ENCODE peak calls at places on chromosomes 11 and 22, in six cellular contexts. Y, S, Z, T, G and H are unnamed samples.

GRCh38 chr11:108496643-108497256 is 1.4 kb downstream of the POGLUT3 start:
- DNase-seq in Y (no peak), S (no peak), Z (no peak), T (no peak), G (no peak), H (peak; percentile 31)

GRCh38 chr11:70503878-70504240 is 105.5 kb downstream of the CTTN start:
- DNase-seq in Y (no peak), S (no peak), Z (no peak), T (peak; percentile 26), G (no peak), H (no peak)

GRCh38 chr11:117333921-117334320 is 6.3 kb downstream of the CEP164 start:
- DNase-seq in Y (no peak), S (no peak), Z (no peak), T (no peak), G (no peak), H (no peak)

GRCh38 chr22:39928556-39929401 is 27.9 kb downstream of the GRAP2 start:
- DNase-seq in Y (no peak), S (no peak), Z (no peak), T (no peak), G (no peak), H (no peak)

GRCh38 chr11:75403983-75404658 is 4.8 kb downstream of the RPS3 start:
- DNase-seq in Y (no peak), S (no peak), Z (no peak), T (no peak), G (no peak), H (no peak)

GRCh38 chr11:66183581-66184048 is 84.8 kb upstream of the RAB1B start:
- DNase-seq in Y (peak; percentile 62), S (no peak), Z (no peak), T (no peak), G (no peak), H (no peak)

GRCh38 chr22:29555065-29555644 is 1.6 kb upstream of the THOC5 start:
- DNase-seq in Y (no peak), S (no peak), Z (no peak), T (no peak), G (no peak), H (peak; percentile 18)

GRCh38 chr11:113562981-113563461 is 87.8 kb upstream of the DRD2 start:
- DNase-seq in Y (no peak), S (no peak), Z (no peak), T (no peak), G (no peak), H (no peak)

GRCh38 chr22:47071812-47072641 is 309.6 kb downstream of the TBC1D22A start:
- DNase-seq in Y (no peak), S (no peak), Z (no peak), T (no peak), G (no peak), H (no peak)

GRCh38 chr11:66676931-66677598 is 622 bp downstream of the RBM4B start:
- DNase-seq in Y (no peak), S (no peak), Z (no peak), T (no peak), G (no peak), H (peak; percentile 13)

GRCh38 chr11:125207866-125208425 is 43.4 kb downstream of the PKNOX2 start:
- DNase-seq in Y (no peak), S (no peak), Z (no peak), T (no peak), G (no peak), H (peak; percentile 60)

GRCh38 chr11:76854709-76855108 is 6.0 kb upstream of the ACER3 start:
- DNase-seq in Y (no peak), S (no peak), Z (no peak), T (no peak), G (no peak), H (no peak)

GRCh38 chr22:44807232-44807631 is 54.9 kb downstream of the ARHGAP8 start:
- DNase-seq in Y (no peak), S (no peak), Z (no peak), T (no peak), G (no peak), H (no peak)

GRCh38 chr11:115764172-115764571 is 260.0 kb upstream of the CADM1 start:
- DNase-seq in Y (no peak), S (no peak), Z (no peak), T (no peak), G (no peak), H (no peak)

GRCh38 chr11:102914238-102915043 is 39.7 kb upstream of the MMP12 start:
- DNase-seq in Y (peak; percentile 23), S (peak; percentile 19), Z (no peak), T (no peak), G (peak; percentile 4), H (peak; percentile 56)

GRCh38 chr11:103844327-103845215 is 191.9 kb upstream of the DDI1 start:
- DNase-seq in Y (no peak), S (no peak), Z (peak; percentile 30), T (no peak), G (no peak), H (no peak)

GRCh38 chr11:126346586-126346940 is 8.9 kb upstream of the ST3GAL4 start:
- DNase-seq in Y (no peak), S (no peak), Z (no peak), T (no peak), G (no peak), H (no peak)

GRCh38 chr22:19637405-19638281 is 76.7 kb upstream of the SEPTIN5 start:
- DNase-seq in Y (no peak), S (no peak), Z (no peak), T (no peak), G (no peak), H (no peak)

GRCh38 chr11:10584071-10584501 is 15.6 kb upstream of the LYVE1 start:
- DNase-seq in Y (no peak), S (no peak), Z (no peak), T (no peak), G (no peak), H (peak; percentile 75)

GRCh38 chr11:3994030-3994640 is 100.5 kb upstream of the RRM1 start:
- DNase-seq in Y (peak; percentile 40), S (no peak), Z (no peak), T (peak; percentile 27), G (peak; percentile 9), H (peak; percentile 16)

GRCh38 chr22:21074092-21074715 is 28.5 kb downstream of the LRRC74B start:
- DNase-seq in Y (peak; percentile 9), S (no peak), Z (no peak), T (peak; percentile 42), G (no peak), H (peak; percentile 83)

GRCh38 chr22:47757741-47758140 is 995.3 kb downstream of the TBC1D22A start:
- DNase-seq in Y (no peak), S (no peak), Z (no peak), T (no peak), G (no peak), H (no peak)

GRCh38 chr22:33163815-33164214 is 105.6 kb upstream of the SYN3 start:
- DNase-seq in Y (no peak), S (no peak), Z (no peak), T (no peak), G (no peak), H (no peak)

GRCh38 chr11:96199563-96200025 is 143.4 kb downstream of the MAML2 start:
- DNase-seq in Y (no peak), S (no peak), Z (no peak), T (no peak), G (no peak), H (peak; percentile 80)

GRCh38 chr11:130531061-130531460 is 82.6 kb downstream of the ADAMTS15 start:
- DNase-seq in Y (no peak), S (no peak), Z (no peak), T (no peak), G (no peak), H (no peak)

GRCh38 chr11:13042873-13043338 is 33.8 kb downstream of the RASSF10 start:
- DNase-seq in Y (peak; percentile 70), S (no peak), Z (no peak), T (no peak), G (peak; percentile 71), H (no peak)

GRCh38 chr11:8022876-8023275 is 35.7 kb downstream of the EIF3F start:
- DNase-seq in Y (no peak), S (no peak), Z (no peak), T (no peak), G (no peak), H (no peak)

GRCh38 chr11:134393638-134394037 is 18.4 kb downstream of the B3GAT1 start:
- DNase-seq in Y (peak; percentile 5), S (no peak), Z (no peak), T (peak; percentile 59), G (peak; percentile 13), H (no peak)

GRCh38 chr11:78365381-78365792 is 52.2 kb downstream of the GAB2 start:
- DNase-seq in Y (peak; percentile 41), S (peak; percentile 74), Z (no peak), T (no peak), G (peak; percentile 13), H (no peak)

GRCh38 chr11:35109827-35110226 is 29.1 kb upstream of the CD44 start:
- DNase-seq in Y (no peak), S (no peak), Z (no peak), T (no peak), G (no peak), H (no peak)

GRCh38 chr11:469684-470667 is 19.9 kb downstream of the PTDSS2 start:
- DNase-seq in Y (peak; percentile 58), S (no peak), Z (no peak), T (no peak), G (peak; percentile 83), H (peak; percentile 81)

GRCh38 chr11:47869548-47870393 is 21.6 kb upstream of the NUP160 start:
- DNase-seq in Y (peak; percentile 58), S (no peak), Z (no peak), T (no peak), G (no peak), H (no peak)

GRCh38 chr11:111373590-111373989 is 5.5 kb downstream of the POU2AF1 start:
- DNase-seq in Y (no peak), S (no peak), Z (no peak), T (no peak), G (no peak), H (no peak)
- TF ChIP-seq POLR2A in Y (no peak), S (no peak), Z (no peak), T (no peak), G (no peak), H (no peak)

GRCh38 chr11:68436985-68437926 is 23.3 kb upstream of the PPP6R3 start:
- DNase-seq in Y (peak; percentile 37), S (no peak), Z (no peak), T (peak; percentile 67), G (no peak), H (peak; percentile 72)
- TF ChIP-seq USF2 in Y (no peak), S (no peak), Z (no peak), T (no peak), G (no peak), H (no peak)

GRCh38 chr11:72081856-72082255 is 1.2 kb downstream of the LRRC51 start:
- DNase-seq in Y (no peak), S (no peak), Z (no peak), T (no peak), G (no peak), H (no peak)
- TF ChIP-seq POLR2A in Y (no peak), S (no peak), Z (no peak), T (no peak), G (no peak), H (no peak)

GRCh38 chr11:68259122-68259959 is 12.4 kb downstream of the C11orf24 start:
- DNase-seq in Y (no peak), S (no peak), Z (no peak), T (peak; percentile 10), G (no peak), H (no peak)
- TF ChIP-seq USF2 in Y (no peak), S (no peak), Z (no peak), T (no peak), G (no peak), H (no peak)

GRCh38 chr11:87529486-87529885 is 491.8 kb downstream of the TMEM135 start:
- DNase-seq in Y (no peak), S (no peak), Z (no peak), T (no peak), G (no peak), H (no peak)
- TF ChIP-seq POLR2A in Y (no peak), S (no peak), Z (no peak), T (no peak), G (no peak), H (no peak)